ENCODE peak calls at places on chromosomes 12 and 14, in nine cellular contexts. Z is mesenchymal stem cell, N is body of pancreas, J is IMR-90, W is psoas muscle, B is mammary epithelial cell, H is left ventricle myocardium inferior, X is uterus, I is PC-3. K is an unnamed sample. For H3K9me3, the result is how much of the 10 kb centered on the place peaks cover.

GRCh38 chr12:124715121-124715990 is 147.9 kb upstream of the NCOR2 start:
- DNase-seq in Z (no peak), N (no peak), J (peak), W (peak), B (no peak), H (no peak), X (no peak), I (peak), K (peak)

GRCh38 chr12:105455250-105455649 is 124.8 kb downstream of the C12orf75 start:
- DNase-seq in Z (no peak), N (no peak), J (no peak), W (no peak), B (peak), H (no peak), X (no peak), I (peak), K (no peak)

GRCh38 chr12:1093166-1093751 is 102.2 kb downstream of the ERC1 start:
- DNase-seq in Z (peak), N (no peak), J (peak), W (no peak), B (peak), H (no peak), X (no peak), I (peak), K (no peak)

GRCh38 chr12:85804663-85805062 is 31.5 kb downstream of the RASSF9 start:
- DNase-seq in Z (no peak), N (no peak), J (no peak), W (no peak), B (peak), H (no peak), X (no peak), I (no peak), K (no peak)

GRCh38 chr12:6852651-6853354 is 853 bp downstream of the USP5 start:
- DNase-seq in Z (peak), N (no peak), J (peak), W (peak), B (peak), H (no peak), X (peak), I (peak), K (peak)

GRCh38 chr12:88703790-88704189 is 123.5 kb upstream of the KITLG start:
- DNase-seq in Z (peak), N (no peak), J (no peak), W (no peak), B (peak), H (no peak), X (no peak), I (peak), K (no peak)

GRCh38 chr12:32047357-32047828 is 59.3 kb upstream of the BICD1 start:
- DNase-seq in Z (no peak), N (no peak), J (no peak), W (no peak), B (no peak), H (no peak), X (no peak), I (no peak), K (no peak)

GRCh38 chr12:114302117-114302516 is 103.8 kb downstream of the TBX5 start:
- DNase-seq in Z (no peak), N (no peak), J (no peak), W (no peak), B (no peak), H (no peak), X (no peak), I (no peak), K (no peak)

GRCh38 chr12:132295101-132295526 is 34.3 kb downstream of the GALNT9 start:
- DNase-seq in Z (no peak), N (no peak), J (no peak), W (peak), B (no peak), H (no peak), X (no peak), I (no peak), K (no peak)

GRCh38 chr12:117680311-117680710 is 288.5 kb downstream of the KSR2 start:
- DNase-seq in Z (peak), N (no peak), J (no peak), W (no peak), B (no peak), H (no peak), X (no peak), I (peak), K (no peak)

GRCh38 chr12:104416160-104416559 is 40.6 kb upstream of the CHST11 start:
- DNase-seq in Z (no peak), N (no peak), J (no peak), W (no peak), B (no peak), H (no peak), X (no peak), I (no peak), K (no peak)

GRCh38 chr14:36069535-36069900 is 107.0 kb downstream of the PTCSC3 start:
- DNase-seq in Z (peak), N (peak), J (peak), W (no peak), B (peak), H (no peak), X (no peak), I (peak), K (peak)

GRCh38 chr14:34629657-34630529 is at the start of gene SNX6:
- DNase-seq in Z (peak), N (peak), J (peak), W (peak), B (peak), H (peak), X (peak), I (peak), K (peak)

GRCh38 chr12:8822298-8822697 is at the start of gene A2ML1:
- DNase-seq in Z (no peak), N (no peak), J (no peak), W (no peak), B (peak), H (no peak), X (no peak), I (peak), K (no peak)

GRCh38 chr14:48429512-48429911 is 754.1 kb upstream of the MDGA2 start:
- DNase-seq in Z (no peak), N (no peak), J (no peak), W (no peak), B (no peak), H (no peak), X (no peak), I (no peak), K (no peak)

GRCh38 chr12:90287585-90287984 is 578.9 kb upstream of the ATP2B1 start:
- DNase-seq in Z (peak), N (no peak), J (no peak), W (no peak), B (no peak), H (no peak), X (no peak), I (peak), K (no peak)

GRCh38 chr14:96254696-96255095 is 1.3 kb upstream of the BDKRB1 start:
- DNase-seq in Z (peak), N (no peak), J (no peak), W (no peak), B (no peak), H (no peak), X (no peak), I (no peak), K (no peak)

GRCh38 chr12:8912910-8913309 is 1.4 kb upstream of the PHC1 start:
- DNase-seq in Z (no peak), N (peak), J (no peak), W (no peak), B (peak), H (no peak), X (no peak), I (peak), K (no peak)

GRCh38 chr12:113190761-113191160 is 5.2 kb downstream of the RITA1 start:
- DNase-seq in Z (peak), N (no peak), J (peak), W (no peak), B (peak), H (no peak), X (no peak), I (peak), K (peak)

GRCh38 chr14:71452987-71453386 is 479.2 kb upstream of the RGS6 start:
- DNase-seq in Z (no peak), N (no peak), J (no peak), W (no peak), B (no peak), H (no peak), X (no peak), I (no peak), K (no peak)

GRCh38 chr14:42556551-42556950 is 949.9 kb downstream of the LRFN5 start:
- DNase-seq in Z (peak), N (no peak), J (no peak), W (no peak), B (no peak), H (no peak), X (no peak), I (peak), K (no peak)

GRCh38 chr12:122152754-122153153 is 21.3 kb downstream of the IL31 start:
- DNase-seq in Z (no peak), N (no peak), J (no peak), W (no peak), B (no peak), H (no peak), X (no peak), I (no peak), K (no peak)

GRCh38 chr14:50303744-50304471 is 8.1 kb downstream of the L2HGDH start:
- DNase-seq in Z (peak), N (peak), J (peak), W (no peak), B (no peak), H (peak), X (no peak), I (no peak), K (peak)

GRCh38 chr12:113462880-113463745 is 8.6 kb downstream of the LHX5 start:
- DNase-seq in Z (no peak), N (no peak), J (no peak), W (no peak), B (no peak), H (no peak), X (no peak), I (no peak), K (no peak)

GRCh38 chr12:92362785-92363184 is 217.1 kb upstream of the BTG1 start:
- DNase-seq in Z (no peak), N (no peak), J (no peak), W (no peak), B (no peak), H (no peak), X (no peak), I (no peak), K (no peak)

GRCh38 chr14:35341454-35342159 is 49.4 kb downstream of the PSMA6 start:
- DNase-seq in Z (peak), N (peak), J (peak), W (peak), B (peak), H (peak), X (peak), I (peak), K (peak)

GRCh38 chr12:14395059-14395778 is 29.7 kb downstream of the ATF7IP start:
- DNase-seq in Z (no peak), N (no peak), J (no peak), W (no peak), B (no peak), H (no peak), X (no peak), I (no peak), K (no peak)

GRCh38 chr12:93009533-93009932 is 80.4 kb upstream of the EEA1 start:
- DNase-seq in Z (no peak), N (no peak), J (no peak), W (no peak), B (no peak), H (no peak), X (no peak), I (no peak), K (no peak)

GRCh38 chr12:40158592-40159111 is 52.8 kb upstream of the SLC2A13 start:
- DNase-seq in Z (no peak), N (no peak), J (no peak), W (no peak), B (peak), H (no peak), X (no peak), I (no peak), K (no peak)

GRCh38 chr14:102993523-102993922 is 63.8 kb downstream of the CDC42BPB start:
- DNase-seq in Z (peak), N (no peak), J (peak), W (no peak), B (peak), H (no peak), X (no peak), I (peak), K (peak)

GRCh38 chr12:12671850-12672660 is 23.9 kb downstream of the GPR19 start:
- DNase-seq in Z (peak), N (no peak), J (peak), W (no peak), B (peak), H (no peak), X (no peak), I (peak), K (peak)

GRCh38 chr12:52812749-52813148 is 1.2 kb downstream of the KRT4 start:
- DNase-seq in Z (no peak), N (no peak), J (no peak), W (no peak), B (no peak), H (no peak), X (no peak), I (no peak), K (no peak)

GRCh38 chr14:61099221-61099835 is 118.3 kb downstream of the SLC38A6 start:
- DNase-seq in Z (no peak), N (no peak), J (peak), W (no peak), B (no peak), H (no peak), X (no peak), I (no peak), K (no peak)

GRCh38 chr14:94129111-94129757 is at the start of gene IFI27L2:
- DNase-seq in Z (peak), N (peak), J (peak), W (peak), B (peak), H (peak), X (peak), I (peak), K (peak)

GRCh38 chr12:18935371-18935965 is 194.1 kb upstream of the PLEKHA5 start:
- DNase-seq in Z (no peak), N (no peak), J (peak), W (no peak), B (no peak), H (no peak), X (no peak), I (no peak), K (no peak)

GRCh38 chr12:5428332-5429221 is 3.3 kb upstream of the NTF3 start:
- DNase-seq in Z (peak), N (no peak), J (peak), W (no peak), B (no peak), H (no peak), X (no peak), I (peak), K (no peak)

GRCh38 chr12:27999970-28000369 is 27.4 kb upstream of the PTHLH start:
- DNase-seq in Z (no peak), N (no peak), J (peak), W (no peak), B (no peak), H (no peak), X (no peak), I (no peak), K (no peak)

DNA sequence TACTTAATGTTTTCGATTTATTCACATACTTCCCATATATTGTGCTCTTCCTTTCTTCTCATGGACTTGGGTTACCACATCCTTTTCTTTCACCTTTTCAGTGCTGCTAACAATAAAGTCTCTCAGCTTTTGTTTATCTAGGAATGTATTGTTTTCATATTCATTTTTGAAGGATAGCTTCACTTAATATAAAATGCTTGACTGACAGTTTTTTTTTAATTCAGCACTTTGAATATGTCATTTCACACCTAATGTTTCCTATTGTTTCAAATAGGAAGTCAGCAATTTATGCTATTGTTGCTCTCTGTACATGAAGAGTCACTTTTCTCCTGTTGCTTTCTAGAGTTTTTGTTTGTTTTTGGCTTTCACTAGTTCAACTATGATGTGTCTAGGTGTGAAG is 738.3 kb upstream of the STXBP6 start:
- DNase-seq in Z (no peak), N (no peak), J (no peak), W (no peak), B (no peak), H (no peak), X (no peak), I (no peak), K (no peak)
- H3K9me3 ChIP-seq in Z (under half), N (under half), J (under half), W (under half), B (under half), H (under half), X (under half), I (under half), K (under half)

DNA sequence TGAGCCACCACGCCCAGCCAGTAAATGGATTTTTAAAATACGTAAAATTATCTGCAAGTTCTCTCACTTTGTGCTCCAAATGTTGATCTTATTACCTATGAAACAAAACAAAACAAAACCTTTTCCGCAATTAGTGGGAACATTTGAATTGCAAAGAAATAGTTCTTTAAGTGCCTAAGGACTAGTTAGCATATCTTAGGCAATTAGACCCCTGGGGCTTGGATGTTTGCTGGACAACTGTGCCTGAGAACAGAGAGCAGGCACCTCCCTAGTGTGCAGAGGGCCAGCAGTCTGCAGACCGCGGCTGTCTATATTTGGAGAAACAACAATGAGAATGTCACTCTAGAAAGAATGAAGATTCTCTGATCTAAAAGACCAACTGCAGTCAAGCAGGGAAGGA is 16.0 kb downstream of the SLC17A8 start:
- DNase-seq in Z (no peak), N (no peak), J (no peak), W (no peak), B (no peak), H (no peak), X (no peak), I (no peak), K (no peak)
- H3K4me3 ChIP-seq in Z (no peak), N (no peak), J (no peak), W (no peak), B (no peak), H (no peak), X (no peak), I (no peak), K (no peak)

GRCh38 chr14:85308531-85309300 is 221.2 kb upstream of the FLRT2 start:
- DNase-seq in Z (peak), N (no peak), J (no peak), W (no peak), B (no peak), H (no peak), X (no peak), I (no peak), K (no peak)
- H3K9me3 ChIP-seq in Z (under half), N (under half), J (under half), W (under half), B (under half), H (under half), X (under half), I (under half), K (under half)

GRCh38 chr12:53998900-53999236 is 1.1 kb upstream of the HOXC9 start:
- DNase-seq in Z (no peak), N (no peak), J (no peak), W (peak), B (no peak), H (no peak), X (no peak), I (no peak), K (no peak)

GRCh38 chr12:54000105-54000773 is at the start of gene HOXC9:
- DNase-seq in Z (no peak), N (no peak), J (no peak), W (peak), B (peak), H (no peak), X (no peak), I (no peak), K (no peak)

GRCh38 chr12:53998174-53998899 is 1.6 kb upstream of the HOXC9 start:
- DNase-seq in Z (no peak), N (no peak), J (no peak), W (peak), B (no peak), H (no peak), X (no peak), I (no peak), K (no peak)

GRCh38 chr12:54000774-54001114 is 783 bp downstream of the HOXC9 start:
- DNase-seq in Z (no peak), N (no peak), J (no peak), W (no peak), B (no peak), H (no peak), X (no peak), I (no peak), K (no peak)

GRCh38 chr12:53999596-54000104 is 311 bp upstream of the HOXC9 start:
- DNase-seq in Z (peak), N (no peak), J (peak), W (peak), B (peak), H (no peak), X (peak), I (no peak), K (peak)
- H3K4me3 ChIP-seq in Z (peak), N (no peak), J (no peak), W (peak), B (peak), H (peak), X (peak), I (peak), K (peak)

DNA sequence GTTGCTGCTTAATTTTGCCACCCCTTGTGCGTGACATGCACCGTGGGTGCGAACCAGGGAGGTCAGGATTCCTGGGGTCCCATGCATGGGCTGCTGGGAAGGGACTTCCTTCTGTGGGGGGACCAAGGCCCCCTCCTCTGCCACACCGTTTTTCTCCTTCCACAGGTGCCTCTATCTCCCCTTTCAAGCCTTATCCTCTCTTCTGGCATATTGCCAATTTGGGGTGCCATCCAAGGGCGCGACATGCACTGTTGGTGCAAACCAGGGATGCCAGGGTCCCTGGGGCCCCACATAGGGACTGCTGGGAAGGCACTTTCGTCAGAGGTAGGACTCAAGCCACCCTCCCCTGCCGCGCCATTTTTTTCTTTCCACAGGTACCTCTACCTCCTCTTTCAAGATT is 289.0 kb downstream of the ALG10 start:
- DNase-seq in Z (no peak), N (no peak), J (no peak), W (no peak), B (no peak), H (no peak), X (no peak), I (no peak), K (no peak)
- H3K9me3 ChIP-seq in Z (under half), N (under half), J (half or more), W (under half), B (under half), H (half or more), X (under half), I (under half), K (under half)

GRCh38 chr14:104140213-104140462 is 1.8 kb downstream of the KIF26A start:
- DNase-seq in Z (no peak), N (no peak), J (no peak), W (no peak), B (no peak), H (peak), X (no peak), I (no peak), K (no peak)
- H3K4me3 ChIP-seq in Z (no peak), N (no peak), J (no peak), W (peak), B (no peak), H (peak), X (no peak), I (no peak), K (no peak)

DNA sequence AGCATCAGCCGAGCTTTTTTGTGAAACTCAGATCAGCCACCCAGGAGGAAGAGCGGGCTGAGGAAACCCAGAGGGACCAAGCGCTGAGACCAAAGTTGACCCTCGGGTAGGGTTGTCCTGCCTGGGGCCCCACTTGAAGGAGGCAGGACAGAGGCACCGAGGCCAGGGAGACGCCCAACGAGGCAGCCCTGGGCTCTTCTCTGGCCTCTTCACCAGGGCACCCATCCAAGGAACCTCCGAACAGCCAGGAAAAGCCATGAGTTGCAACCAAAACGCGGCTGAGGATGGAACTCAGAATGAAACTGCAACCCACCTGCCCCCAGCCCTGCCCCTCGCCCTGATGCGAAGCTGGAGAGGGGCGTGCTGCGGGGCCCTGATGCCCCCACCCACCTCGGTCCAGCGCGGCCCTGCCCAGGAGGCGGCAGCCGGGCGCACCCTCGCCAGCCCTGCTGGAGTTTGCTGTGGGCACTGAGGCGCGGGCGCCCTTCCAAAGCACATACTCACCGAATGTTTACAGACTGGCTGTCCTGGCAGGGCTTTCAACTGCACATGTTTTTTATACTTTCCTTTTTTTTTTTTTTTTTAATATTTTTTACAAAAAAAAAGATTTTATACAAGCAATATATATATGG is 41.9 kb downstream of the JDP2 start:
- DNase-seq in Z (no peak), N (peak), J (no peak), W (no peak), B (no peak), H (no peak), X (no peak), I (peak), K (no peak)
- H3K9me3 ChIP-seq in Z (under half), N (under half), J (under half), W (under half), B (under half), H (under half), X (under half), I (under half), K (under half)

GRCh38 chr12:54011665-54012532 is 3.1 kb downstream of the HOXC8 start:
- DNase-seq in Z (no peak), N (no peak), J (no peak), W (peak), B (no peak), H (no peak), X (no peak), I (no peak), K (no peak)
- H3K4me3 ChIP-seq in Z (peak), N (no peak), J (no peak), W (no peak), B (no peak), H (no peak), X (no peak), I (peak), K (peak)

K was measured in MG63.